ENCODE peak calls at places on chromosome 4, in eight cellular contexts. One of them, this sample, is unnamed.

GRCh38 chr4:184265566-184266351 is 48.1 kb upstream of the ENPP6 start:
- DNase-seq in stromal cell of bone marrow: no peak
- DNase-seq in Right ventricle myocardium superior: no peak
- DNase-seq in fibroblast of lung: peak
- DNase-seq in HuH-7: no peak
- DNase-seq in AG10803: peak
- DNase-seq in GM19239: no peak
- DNase-seq in ureter: no peak
- DNase-seq in this sample: no peak

GRCh38 chr4:96354036-96354712 is 514.3 kb downstream of the PDHA2 start:
- DNase-seq in stromal cell of bone marrow: no peak
- DNase-seq in Right ventricle myocardium superior: no peak
- DNase-seq in fibroblast of lung: peak
- DNase-seq in HuH-7: no peak
- DNase-seq in AG10803: no peak
- DNase-seq in GM19239: no peak
- DNase-seq in ureter: no peak
- DNase-seq in this sample: no peak

GRCh38 chr4:6755088-6755753 is 27.3 kb upstream of the KIAA0232 start:
- DNase-seq in stromal cell of bone marrow: no peak
- DNase-seq in Right ventricle myocardium superior: no peak
- DNase-seq in fibroblast of lung: no peak
- DNase-seq in HuH-7: no peak
- DNase-seq in AG10803: no peak
- DNase-seq in GM19239: no peak
- DNase-seq in ureter: no peak
- DNase-seq in this sample: no peak

GRCh38 chr4:145815626-145816025 is 123.0 kb downstream of the ZNF827 start:
- DNase-seq in stromal cell of bone marrow: no peak
- DNase-seq in Right ventricle myocardium superior: no peak
- DNase-seq in fibroblast of lung: peak
- DNase-seq in HuH-7: no peak
- DNase-seq in AG10803: peak
- DNase-seq in GM19239: no peak
- DNase-seq in ureter: no peak
- DNase-seq in this sample: no peak

GRCh38 chr4:52862605-52863236 is 604 bp downstream of the RASL11B start:
- DNase-seq in stromal cell of bone marrow: no peak
- DNase-seq in Right ventricle myocardium superior: no peak
- DNase-seq in fibroblast of lung: no peak
- DNase-seq in HuH-7: no peak
- DNase-seq in AG10803: no peak
- DNase-seq in GM19239: no peak
- DNase-seq in ureter: no peak
- DNase-seq in this sample: no peak

GRCh38 chr4:146490106-146490505 is 31.6 kb downstream of the SLC10A7 start:
- DNase-seq in stromal cell of bone marrow: no peak
- DNase-seq in Right ventricle myocardium superior: no peak
- DNase-seq in fibroblast of lung: no peak
- DNase-seq in HuH-7: no peak
- DNase-seq in AG10803: no peak
- DNase-seq in GM19239: no peak
- DNase-seq in ureter: no peak
- DNase-seq in this sample: no peak

GRCh38 chr4:158999166-158999682 is 103.7 kb upstream of the RAPGEF2 start:
- DNase-seq in stromal cell of bone marrow: no peak
- DNase-seq in Right ventricle myocardium superior: no peak
- DNase-seq in fibroblast of lung: no peak
- DNase-seq in HuH-7: no peak
- DNase-seq in AG10803: no peak
- DNase-seq in GM19239: no peak
- DNase-seq in ureter: no peak
- DNase-seq in this sample: no peak

GRCh38 chr4:9894604-9895361 is 113.3 kb downstream of the DRD5 start:
- DNase-seq in stromal cell of bone marrow: no peak
- DNase-seq in Right ventricle myocardium superior: no peak
- DNase-seq in fibroblast of lung: no peak
- DNase-seq in HuH-7: no peak
- DNase-seq in AG10803: no peak
- DNase-seq in GM19239: no peak
- DNase-seq in ureter: no peak
- DNase-seq in this sample: no peak

GRCh38 chr4:52290468-52290867 is 239.4 kb downstream of the SPATA18 start:
- DNase-seq in stromal cell of bone marrow: no peak
- DNase-seq in Right ventricle myocardium superior: no peak
- DNase-seq in fibroblast of lung: no peak
- DNase-seq in HuH-7: no peak
- DNase-seq in AG10803: no peak
- DNase-seq in GM19239: no peak
- DNase-seq in ureter: no peak
- DNase-seq in this sample: no peak

GRCh38 chr4:140302151-140302859 is 71.1 kb upstream of the SCOC start:
- DNase-seq in stromal cell of bone marrow: no peak
- DNase-seq in Right ventricle myocardium superior: no peak
- DNase-seq in fibroblast of lung: no peak
- DNase-seq in HuH-7: no peak
- DNase-seq in AG10803: no peak
- DNase-seq in GM19239: no peak
- DNase-seq in ureter: no peak
- DNase-seq in this sample: no peak

GRCh38 chr4:103075894-103076776 is at the start of gene SLC9B2:
- DNase-seq in stromal cell of bone marrow: peak
- DNase-seq in Right ventricle myocardium superior: peak
- DNase-seq in fibroblast of lung: peak
- DNase-seq in HuH-7: peak
- DNase-seq in AG10803: peak
- DNase-seq in GM19239: peak
- DNase-seq in ureter: peak
- DNase-seq in this sample: peak

GRCh38 chr4:99816611-99817309 is at the start of gene DAPP1:
- DNase-seq in stromal cell of bone marrow: no peak
- DNase-seq in Right ventricle myocardium superior: peak
- DNase-seq in fibroblast of lung: no peak
- DNase-seq in HuH-7: no peak
- DNase-seq in AG10803: no peak
- DNase-seq in GM19239: peak
- DNase-seq in ureter: peak
- DNase-seq in this sample: peak

GRCh38 chr4:18022572-18023039 is 1.1 kb upstream of the LCORL start:
- DNase-seq in stromal cell of bone marrow: no peak
- DNase-seq in Right ventricle myocardium superior: no peak
- DNase-seq in fibroblast of lung: no peak
- DNase-seq in HuH-7: no peak
- DNase-seq in AG10803: no peak
- DNase-seq in GM19239: no peak
- DNase-seq in ureter: no peak
- DNase-seq in this sample: no peak

GRCh38 chr4:61200991-61201526 is 933 bp downstream of the ADGRL3 start:
- DNase-seq in stromal cell of bone marrow: no peak
- DNase-seq in Right ventricle myocardium superior: peak
- DNase-seq in fibroblast of lung: peak
- DNase-seq in HuH-7: peak
- DNase-seq in AG10803: no peak
- DNase-seq in GM19239: no peak
- DNase-seq in ureter: no peak
- DNase-seq in this sample: peak

GRCh38 chr4:38704755-38705154 is 40.8 kb downstream of the KLF3 start:
- DNase-seq in stromal cell of bone marrow: no peak
- DNase-seq in Right ventricle myocardium superior: no peak
- DNase-seq in fibroblast of lung: no peak
- DNase-seq in HuH-7: no peak
- DNase-seq in AG10803: no peak
- DNase-seq in GM19239: no peak
- DNase-seq in ureter: no peak
- DNase-seq in this sample: no peak

GRCh38 chr4:85402371-85402770 is 72.6 kb upstream of the ARHGAP24 start:
- DNase-seq in stromal cell of bone marrow: peak
- DNase-seq in Right ventricle myocardium superior: no peak
- DNase-seq in fibroblast of lung: peak
- DNase-seq in HuH-7: no peak
- DNase-seq in AG10803: peak
- DNase-seq in GM19239: no peak
- DNase-seq in ureter: no peak
- DNase-seq in this sample: no peak

GRCh38 chr4:110793890-110794588 is 171.2 kb upstream of the PITX2 start:
- DNase-seq in stromal cell of bone marrow: no peak
- DNase-seq in Right ventricle myocardium superior: no peak
- DNase-seq in fibroblast of lung: no peak
- DNase-seq in HuH-7: no peak
- DNase-seq in AG10803: no peak
- DNase-seq in GM19239: no peak
- DNase-seq in ureter: no peak
- DNase-seq in this sample: no peak

GRCh38 chr4:18568600-18568999 is 547.0 kb upstream of the LCORL start:
- DNase-seq in stromal cell of bone marrow: no peak
- DNase-seq in Right ventricle myocardium superior: no peak
- DNase-seq in fibroblast of lung: no peak
- DNase-seq in HuH-7: no peak
- DNase-seq in AG10803: no peak
- DNase-seq in GM19239: no peak
- DNase-seq in ureter: no peak
- DNase-seq in this sample: no peak

GRCh38 chr4:61614256-61614655 is 414.1 kb downstream of the ADGRL3 start:
- DNase-seq in stromal cell of bone marrow: no peak
- DNase-seq in Right ventricle myocardium superior: no peak
- DNase-seq in fibroblast of lung: peak
- DNase-seq in HuH-7: no peak
- DNase-seq in AG10803: no peak
- DNase-seq in GM19239: no peak
- DNase-seq in ureter: no peak
- DNase-seq in this sample: no peak

GRCh38 chr4:173450281-173450680 is 51.4 kb upstream of the SCRG1 start:
- DNase-seq in stromal cell of bone marrow: no peak
- DNase-seq in Right ventricle myocardium superior: no peak
- DNase-seq in fibroblast of lung: peak
- DNase-seq in HuH-7: no peak
- DNase-seq in AG10803: no peak
- DNase-seq in GM19239: no peak
- DNase-seq in ureter: no peak
- DNase-seq in this sample: no peak